ENCODE peak calls at places on chromosomes 6 and 20, in seven cellular contexts. E is PC-3, P is fibroblast of mammary gland, D is K562, V is OCI-LY7, I is mucosa of descending colon, X is MM.1S. R is an unnamed sample.

GRCh38 chr20:1286267-1287036 is 20.4 kb downstream of the SNPH start:
- DNase-seq in E (no peak), P (no peak), D (no peak), V (no peak), I (no peak), X (no peak), R (no peak)

GRCh38 chr6:125586074-125586473 is 163.4 kb upstream of the HEY2 start:
- DNase-seq in E (peak; percentile 71), P (peak; percentile 3), D (no peak), V (no peak), I (no peak), X (no peak), R (no peak)

GRCh38 chr6:50520862-50521261 is 192.5 kb upstream of the TFAP2D start:
- DNase-seq in E (no peak), P (no peak), D (no peak), V (no peak), I (no peak), X (no peak), R (no peak)

GRCh38 chr6:27547157-27548075 is 74.5 kb upstream of the ZNF184 start:
- DNase-seq in E (peak; percentile 89), P (peak; percentile 74), D (peak; percentile 48), V (peak; percentile 4), I (no peak), X (no peak), R (peak; percentile 81)

GRCh38 chr20:48710341-48711043 is 117.3 kb downstream of the PREX1 start:
- DNase-seq in E (no peak), P (no peak), D (no peak), V (no peak), I (no peak), X (no peak), R (no peak)

GRCh38 chr6:142774292-142774691 is 170.7 kb downstream of the HIVEP2 start:
- DNase-seq in E (no peak), P (no peak), D (no peak), V (no peak), I (no peak), X (no peak), R (no peak)

GRCh38 chr6:1436334-1437306 is 47.2 kb downstream of the FOXF2 start:
- DNase-seq in E (peak; percentile 92), P (peak; percentile 74), D (peak; percentile 76), V (peak; percentile 63), I (no peak), X (peak; percentile 57), R (peak; percentile 64)

GRCh38 chr6:43307451-43308100 is 1.1 kb downstream of the CRIP3 start:
- DNase-seq in E (no peak), P (no peak), D (no peak), V (no peak), I (no peak), X (no peak), R (no peak)

GRCh38 chr6:82971877-82972460 is 93.7 kb downstream of the UBE3D start:
- DNase-seq in E (no peak), P (peak; percentile 61), D (no peak), V (no peak), I (no peak), X (no peak), R (no peak)

DNA sequence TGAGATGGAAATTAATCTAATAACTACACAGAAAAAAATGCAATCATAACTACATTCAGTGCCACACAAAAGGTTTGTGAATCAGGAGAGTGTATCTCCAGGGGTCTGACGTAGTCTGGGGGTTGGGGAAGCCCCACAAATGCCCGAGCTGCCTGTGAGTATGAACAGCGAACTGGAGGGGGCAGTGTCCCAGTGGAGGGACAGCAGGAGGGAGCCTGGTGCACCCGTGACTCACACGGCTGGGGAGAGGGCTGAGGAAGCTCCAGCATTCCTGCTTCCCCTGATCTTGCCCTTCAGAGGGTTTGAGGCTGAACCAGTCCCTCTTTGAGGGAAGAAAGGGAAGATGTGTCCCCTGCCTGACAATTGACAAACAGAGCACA is 78.9 kb downstream of the CDH26 start:
- DNase-seq in E (peak; percentile 45), P (no peak), D (no peak), V (no peak), I (no peak), X (no peak), R (no peak)
- TF ChIP-seq CTCF in E (peak; percentile 48), P (no peak), D (no peak), V (no peak), I (no peak), X (no peak), R (no peak)

GRCh38 chr6:42012501-42013133 is 37.7 kb upstream of the TAF8 start:
- DNase-seq in E (no peak), P (no peak), D (no peak), V (no peak), I (no peak), X (no peak), R (no peak)

GRCh38 chr6:42010185-42010872 is 40.0 kb upstream of the TAF8 start:
- DNase-seq in E (no peak), P (no peak), D (peak; percentile 79), V (peak; percentile 96), I (no peak), X (peak; percentile 10), R (peak; percentile 21)

GRCh38 chr6:42013134-42013516 is 37.2 kb upstream of the TAF8 start:
- DNase-seq in E (no peak), P (peak; percentile 33), D (no peak), V (no peak), I (no peak), X (no peak), R (no peak)

GRCh38 chr6:42009844-42010184 is 40.5 kb upstream of the TAF8 start:
- DNase-seq in E (no peak), P (no peak), D (no peak), V (peak; percentile 30), I (no peak), X (no peak), R (no peak)

DNA sequence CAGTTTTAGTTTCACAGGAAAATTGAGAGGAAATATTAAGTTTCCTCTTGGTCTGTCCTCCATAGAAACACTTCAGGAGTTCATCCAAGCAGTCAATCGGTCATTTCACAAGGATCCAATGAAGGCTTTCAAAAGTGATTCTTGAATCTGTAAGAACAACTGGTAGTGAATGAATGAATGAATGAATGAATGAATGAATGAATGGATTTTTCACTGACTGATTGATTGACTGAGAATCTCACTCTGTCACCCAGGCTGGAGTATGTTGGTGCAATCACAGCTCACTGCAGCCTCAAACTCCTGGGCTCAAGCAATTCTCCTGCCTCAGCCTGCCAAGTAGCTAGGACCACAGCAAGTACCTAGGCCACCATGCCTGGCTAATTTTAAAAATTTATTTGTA is 39.4 kb upstream of the TAF8 start:
- DNase-seq in E (no peak), P (no peak), D (no peak), V (no peak), I (no peak), X (no peak), R (no peak)
- H3K4me3 ChIP-seq in E (no peak overlapping the region), P (no peak overlapping the region), D (no peak overlapping the region), V (peak overlapping the region; percentile 57), I (no peak overlapping the region), X (peak overlapping the region; percentile 32), R (no peak overlapping the region)

DNA sequence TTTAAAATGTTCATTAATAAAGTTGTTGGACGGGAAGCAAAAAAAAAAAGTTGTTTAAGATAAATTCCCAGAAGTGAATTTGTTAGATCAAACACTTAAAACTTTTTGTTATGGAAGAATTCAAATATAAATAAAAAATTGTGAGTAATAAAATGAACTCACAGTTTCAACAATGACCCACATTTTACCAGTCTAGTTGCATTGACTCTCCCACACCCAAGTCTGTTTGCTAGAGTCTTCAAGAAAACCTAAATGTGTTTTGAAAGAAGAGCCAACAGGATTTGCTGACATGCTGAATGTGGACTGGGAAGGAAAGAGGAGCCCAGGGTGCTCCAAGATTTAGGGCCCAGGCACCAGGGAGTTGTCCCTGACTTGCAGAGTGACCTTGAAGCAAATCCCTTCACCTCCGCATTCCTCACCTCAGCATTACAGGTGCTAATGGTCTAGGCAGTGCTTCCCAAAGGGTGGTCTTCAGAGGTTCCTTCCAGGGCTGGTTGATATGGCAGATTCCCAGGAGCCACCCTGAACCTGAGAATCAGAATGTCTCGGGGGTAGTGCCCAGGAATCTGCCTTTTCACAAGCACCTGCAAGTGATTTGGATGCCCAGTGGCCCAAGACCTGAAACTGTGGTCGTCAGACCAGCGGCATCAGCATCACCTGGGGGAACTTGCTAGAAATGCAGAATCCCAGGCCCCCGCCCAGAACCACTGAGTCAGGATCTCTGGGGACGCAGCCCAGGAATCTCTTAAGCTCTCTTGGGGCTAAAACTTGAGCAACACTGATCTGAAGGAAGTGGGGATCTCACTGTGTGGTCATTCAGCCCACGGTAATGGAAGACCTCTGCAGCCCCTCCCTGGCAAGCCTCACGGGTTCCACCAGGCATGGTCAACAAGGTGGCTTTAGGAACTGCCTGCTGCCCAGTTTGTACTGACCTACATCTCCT is 31.1 kb downstream of the POFUT1 start:
- DNase-seq in E (peak; percentile 18), P (peak; percentile 11), D (no peak), V (no peak), I (no peak), X (no peak), R (no peak)
- TF ChIP-seq CTCF in E (no peak), P (no peak), D (no peak), V (no peak), I (no peak), X (no peak), R (no peak)

GRCh38 chr6:145824344-145824743 is 9.7 kb upstream of the FBXO30 start:
- DNase-seq in E (no peak), P (no peak), D (no peak), V (no peak), I (no peak), X (no peak), R (no peak)

GRCh38 chr6:145830612-145831011 is 16.0 kb upstream of the FBXO30 start:
- DNase-seq in E (no peak), P (no peak), D (no peak), V (no peak), I (no peak), X (no peak), R (no peak)

GRCh38 chr6:145829102-145829501 is 14.5 kb upstream of the FBXO30 start:
- DNase-seq in E (no peak), P (no peak), D (no peak), V (no peak), I (no peak), X (no peak), R (no peak)

DNA sequence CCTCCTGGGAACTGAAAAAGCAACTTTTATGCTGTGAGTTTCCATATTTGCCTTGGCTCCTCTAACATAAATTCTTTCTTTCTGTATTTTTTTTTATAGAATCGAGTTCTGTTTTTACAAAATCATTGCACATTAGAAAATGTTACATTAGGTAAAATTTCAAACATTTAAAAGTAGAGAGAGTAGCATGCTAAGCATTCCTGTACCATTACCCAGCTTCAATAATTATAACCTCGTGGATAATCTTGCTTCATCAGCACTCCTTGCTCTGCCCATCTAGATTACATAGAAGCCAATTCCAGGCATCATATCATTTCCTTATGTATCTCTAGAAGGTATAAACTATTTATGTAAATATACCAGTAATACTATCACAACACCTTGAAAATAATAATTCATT is 15.4 kb upstream of the FBXO30 start:
- DNase-seq in E (no peak), P (no peak), D (no peak), V (no peak), I (no peak), X (no peak), R (no peak)
- H3K4me3 ChIP-seq in E (no peak overlapping the region), P (no peak overlapping the region), D (no peak overlapping the region), V (no peak overlapping the region), I (no peak overlapping the region), X (no peak overlapping the region), R (no peak overlapping the region)

DNA sequence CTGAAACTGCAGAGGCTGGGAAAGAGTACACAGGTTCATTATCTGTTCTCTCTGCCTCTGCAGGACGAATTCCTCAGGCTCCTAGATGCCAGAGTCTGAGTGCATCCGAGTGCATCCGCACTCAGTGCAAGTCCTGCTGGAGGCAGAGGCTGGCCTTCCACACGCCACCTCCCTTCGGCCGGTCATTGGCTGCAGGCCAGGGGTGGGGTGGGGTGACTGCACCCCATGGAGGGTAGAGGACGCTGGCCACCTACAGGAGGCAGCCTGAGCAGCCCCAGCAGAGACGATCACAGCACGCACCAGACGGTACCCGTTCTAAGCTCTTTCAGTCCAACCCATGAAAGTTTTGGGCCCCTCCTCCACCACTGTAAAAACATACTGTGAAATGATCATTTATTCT is 11.7 kb downstream of the SFT2D1 start:
- DNase-seq in E (no peak), P (peak; percentile 43), D (peak; percentile 98), V (no peak), I (peak; percentile 68), X (no peak), R (no peak)
- TF ChIP-seq CTCF in E (no peak), P (peak; percentile 7), D (peak; percentile 82), V (no peak), I (no peak), X (no peak), R (no peak)

R was measured in GM12865.